ENCODE peak calls at places on chromosomes 13 and 19, in five cellular contexts. T, W, E, M and J are unnamed samples.
A peak's percentile ranks its signal among the peaks of the same experiment; 100 is the strongest.

GRCh38 chr13:27354379-27354778 is 70.0 kb upstream of the GTF3A start:
- DNase-seq in E (no peak), T (no peak), M (no peak), W (no peak), J (no peak)

GRCh38 chr19:41896581-41896942 is 13.6 kb downstream of the ARHGEF1 start:
- DNase-seq in M (no peak), T (no peak), W (no peak), E (no peak), J (no peak)

GRCh38 chr13:21637296-21637695 is 33.3 kb upstream of the MICU2 start:
- DNase-seq in M (peak; percentile 80), T (peak; percentile 89), E (peak; percentile 50), W (no peak), J (no peak)

GRCh38 chr19:40982594-40983101 is 8.4 kb upstream of the CYP2B6 start:
- DNase-seq in W (no peak), T (no peak), E (no peak), M (no peak), J (no peak)

GRCh38 chr19:2392366-2392765 is 32.3 kb downstream of the TMPRSS9 start:
- DNase-seq in M (no peak), E (no peak), W (no peak), T (no peak), J (no peak)

GRCh38 chr19:48341006-48341405 is 15.7 kb downstream of the EMP3 start:
- DNase-seq in T (peak; percentile 49), E (no peak), W (no peak), M (no peak), J (no peak)

GRCh38 chr19:40687525-40688016 is 2.9 kb downstream of the NUMBL start:
- DNase-seq in W (no peak), E (no peak), T (no peak), M (no peak), J (no peak)

GRCh38 chr19:40286235-40286530 is 1.0 kb upstream of the AKT2 start:
- DNase-seq in E (no peak), M (no peak), W (no peak), T (no peak), J (no peak)

GRCh38 chr13:75801388-75801787 is 165.3 kb downstream of the LMO7 start:
- DNase-seq in T (no peak), W (no peak), E (no peak), M (no peak), J (no peak)

GRCh38 chr13:99417151-99417820 is 84.0 kb upstream of the TM9SF2 start:
- DNase-seq in W (peak; percentile 53), T (no peak), M (no peak), E (no peak), J (no peak)

GRCh38 chr19:46761418-46761831 is 15.2 kb upstream of the STRN4 start:
- DNase-seq in M (no peak), W (no peak), E (no peak), T (no peak), J (no peak)

GRCh38 chr13:90502143-90502542 is 845.3 kb upstream of the MIR17HG start:
- DNase-seq in T (no peak), W (no peak), E (no peak), M (no peak), J (no peak)

GRCh38 chr19:29266001-29266400 is 53.0 kb upstream of the UQCRFS1 start:
- DNase-seq in M (no peak), E (no peak), W (no peak), T (no peak), J (no peak)

GRCh38 chr19:39171479-39172465 is 25.0 kb upstream of the NCCRP1 start:
- DNase-seq in M (no peak), T (no peak), W (no peak), E (no peak), J (no peak)

GRCh38 chr13:34752561-34752960 is 189.5 kb upstream of the NBEA start:
- DNase-seq in M (no peak), E (no peak), W (no peak), T (no peak), J (no peak)

GRCh38 chr13:20188649-20189553 is 3.8 kb downstream of the GJB2 start:
- DNase-seq in E (no peak), M (no peak), T (no peak), W (peak; percentile 37), J (no peak)

GRCh38 chr19:46372901-46373572 is 26.1 kb downstream of the PPP5C start:
- DNase-seq in W (peak; percentile 59), E (peak; percentile 86), T (peak; percentile 66), M (no peak), J (no peak)

GRCh38 chr13:46858163-46858562 is 38.7 kb downstream of the HTR2A start:
- DNase-seq in T (no peak), W (no peak), E (no peak), M (no peak), J (no peak)

GRCh38 chr13:80379245-80379644 is 38.3 kb upstream of the SPRY2 start:
- DNase-seq in M (peak; percentile 92), W (no peak), T (peak; percentile 92), E (peak; percentile 13), J (no peak)